ENCODE peak calls at places on chromosomes 2 and 18, in nine cellular contexts. E is A549, F is tibial nerve, T is sigmoid colon, M is SK-N-SH, O is H1, V is stomach, Z is ovary, S is suprapubic skin. K is an unnamed sample.

GRCh38 chr2:114550895-114551793 is 108.7 kb downstream of the DPP10 start:
- DNase-seq in S (no peak), E (peak; percentile 60), Z (peak; percentile 40), O (peak; percentile 41), F (peak; percentile 14), V (peak; percentile 37), T (no peak), M (peak; percentile 25), K (peak; percentile 76)

GRCh38 chr2:26581991-26582842 is 58.9 kb downstream of the CIB4 start:
- DNase-seq in E (no peak), F (no peak), T (peak; percentile 44), V (no peak), M (peak; percentile 25), Z (peak; percentile 17), O (no peak), S (peak; percentile 69), K (no peak)

GRCh38 chr2:20522311-20522710 is 75.4 kb downstream of the RHOB start:
- DNase-seq in T (peak; percentile 39), S (no peak), F (no peak), M (no peak), Z (peak; percentile 26), O (no peak), V (no peak), E (no peak), K (no peak)

GRCh38 chr18:74197705-74198341 is 49.5 kb downstream of the TIMM21 start:
- DNase-seq in T (no peak), V (peak; percentile 61), S (no peak), E (no peak), Z (peak; percentile 51), F (no peak), O (no peak), M (no peak), K (peak; percentile 47)

GRCh38 chr2:199911877-199912161 is 726 bp downstream of the C2orf69 start:
- DNase-seq in F (no peak), V (no peak), T (no peak), M (no peak), S (no peak), Z (no peak), E (no peak), O (no peak), K (no peak)

GRCh38 chr2:236548179-236548918 is 21.3 kb upstream of the ACKR3 start:
- DNase-seq in T (no peak), V (no peak), F (no peak), M (no peak), S (no peak), E (no peak), O (no peak), Z (no peak), K (no peak)

GRCh38 chr2:119486886-119487285 is 37.4 kb downstream of the SCTR start:
- DNase-seq in O (no peak), V (no peak), F (no peak), Z (no peak), S (no peak), T (no peak), M (no peak), E (peak; percentile 44), K (no peak)

GRCh38 chr2:152627010-152627957 is 90.0 kb downstream of the PRPF40A start:
- DNase-seq in F (no peak), V (no peak), M (peak; percentile 48), O (no peak), E (peak; percentile 42), T (no peak), S (no peak), Z (no peak), K (no peak)

GRCh38 chr2:105645031-105645940 is 99.4 kb upstream of the NCK2 start:
- DNase-seq in M (no peak), O (peak; percentile 36), S (no peak), V (no peak), E (no peak), T (no peak), F (no peak), Z (no peak), K (no peak)

GRCh38 chr18:32542221-32542798 is 71.6 kb upstream of the GAREM1 start:
- DNase-seq in T (no peak), S (no peak), O (no peak), Z (no peak), V (no peak), F (no peak), E (no peak), M (no peak), K (no peak)

GRCh38 chr18:34858188-34858587 is 148.1 kb downstream of the DTNA start:
- DNase-seq in V (no peak), Z (no peak), S (no peak), O (no peak), T (no peak), F (no peak), M (no peak), E (no peak), K (no peak)

GRCh38 chr2:234670052-234670451 is 173.2 kb upstream of the ARL4C start:
- DNase-seq in T (no peak), S (no peak), M (no peak), V (no peak), E (no peak), O (no peak), Z (no peak), F (no peak), K (no peak)

GRCh38 chr18:2325308-2325849 is 245.9 kb downstream of the METTL4 start:
- DNase-seq in F (no peak), E (no peak), M (no peak), T (no peak), Z (no peak), S (no peak), O (no peak), V (no peak), K (no peak)

GRCh38 chr18:48412339-48412929 is 3.3 kb upstream of the ZBTB7C start:
- DNase-seq in T (no peak), V (no peak), S (no peak), O (no peak), F (no peak), E (peak; percentile 61), M (peak; percentile 66), Z (no peak), K (peak; percentile 19)

GRCh38 chr18:76491436-76491800 is 3.6 kb downstream of the ZNF516 start:
- DNase-seq in S (no peak), V (peak; percentile 80), O (no peak), F (peak; percentile 61), T (peak; percentile 88), M (peak; percentile 81), Z (peak; percentile 87), E (peak; percentile 53), K (peak; percentile 85)

GRCh38 chr2:198314559-198315153 is 510.3 kb downstream of the PLCL1 start:
- DNase-seq in Z (no peak), M (no peak), V (no peak), F (no peak), O (no peak), E (peak; percentile 56), S (no peak), T (no peak), K (no peak)

DNA sequence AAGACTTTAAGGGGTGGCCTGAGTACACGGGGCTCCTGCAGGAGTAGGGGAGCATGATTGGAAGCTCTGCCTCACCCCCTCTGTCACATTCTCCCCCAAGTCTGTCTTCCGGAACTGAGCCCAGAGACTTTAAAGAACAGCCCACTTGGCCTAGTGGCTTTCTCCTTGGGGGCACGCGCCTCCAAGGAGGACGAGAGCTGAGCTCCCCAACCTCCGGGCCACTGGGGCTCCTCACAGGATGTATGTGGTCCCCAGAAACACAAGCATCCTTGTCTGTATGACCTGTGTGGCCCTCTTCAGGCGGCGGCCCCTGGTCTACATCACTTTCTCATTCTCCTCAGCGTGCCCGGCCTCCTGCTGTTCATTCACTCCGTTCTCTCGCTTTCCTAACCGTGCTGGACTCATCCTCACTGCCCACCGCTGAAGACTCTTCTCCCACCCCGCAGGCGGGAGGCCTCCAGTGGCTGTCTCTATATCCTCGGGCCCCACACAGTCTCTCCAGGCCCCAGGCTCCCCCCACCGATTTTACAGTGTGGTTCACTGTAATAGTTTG is 23.7 kb downstream of the KCNF1 start:
- DNase-seq in M (no peak), Z (no peak), V (no peak), E (no peak), O (no peak), S (no peak), F (no peak), T (no peak), K (no peak)
- TF ChIP-seq EP300 in M (no peak), Z (no peak), V (no peak), E (no peak), O (no peak), S (no peak), F (no peak), T (no peak), K (no peak)

GRCh38 chr2:217865373-217865772 is 137.4 kb downstream of the TNS1 start:
- DNase-seq in S (no peak), T (no peak), Z (no peak), O (no peak), F (no peak), V (no peak), E (no peak), M (no peak), K (no peak)
- H3K4me1 ChIP-seq in S (peaks cover 2% of the 10 kb centered on the region), T (peaks cover 81% of the 10 kb centered on the region), Z (peaks cover 4% of the 10 kb centered on the region), O (no peaks in the 10 kb centered on the region), F (no peaks in the 10 kb centered on the region), V (no peaks in the 10 kb centered on the region), E (no peaks in the 10 kb centered on the region), M (peaks cover 8% of the 10 kb centered on the region), K (peaks cover 19% of the 10 kb centered on the region)

DNA sequence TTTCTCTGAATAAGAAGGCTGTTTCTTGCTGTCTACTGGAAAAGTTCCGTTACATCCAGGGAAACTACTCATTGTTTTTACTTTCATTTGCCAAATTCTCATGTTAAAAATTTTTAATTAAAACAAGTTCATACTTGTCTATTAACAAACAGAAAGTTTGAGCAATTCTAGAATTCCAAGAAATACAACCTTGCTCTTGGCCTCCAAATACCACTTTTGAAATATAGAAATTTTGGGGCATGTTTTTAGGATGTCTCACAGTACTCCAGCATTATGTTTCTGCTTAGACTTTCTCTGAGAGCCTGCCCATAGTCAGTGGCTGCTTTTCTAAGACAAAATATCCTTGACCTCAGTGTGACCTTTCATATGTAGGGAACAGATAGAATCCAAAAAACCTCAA is 228.7 kb upstream of the RND3 start:
- DNase-seq in F (no peak), T (no peak), V (no peak), O (no peak), E (no peak), Z (no peak), S (no peak), M (no peak), K (no peak)
- H3K27ac ChIP-seq in F (no peak overlapping the region), T (no peak overlapping the region), V (no peak overlapping the region), O (no peak overlapping the region), E (no peak overlapping the region), Z (no peak overlapping the region), S (no peak overlapping the region), M (no peak overlapping the region), K (no peak overlapping the region)

GRCh38 chr2:118249531-118249930 is 161.3 kb downstream of the INSIG2 start:
- DNase-seq in E (no peak), F (no peak), S (no peak), M (no peak), O (no peak), Z (no peak), T (no peak), V (no peak), K (no peak)
- TF ChIP-seq EP300 in E (no peak), F (no peak), S (no peak), M (no peak), O (no peak), Z (no peak), T (no peak), V (no peak), K (no peak)

GRCh38 chr2:63820969-63821368 is 20.7 kb upstream of the UGP2 start:
- DNase-seq in F (no peak), Z (no peak), T (no peak), V (no peak), E (no peak), O (no peak), M (no peak), S (no peak), K (no peak)
- H3K4me1 ChIP-seq in F (no peaks in the 10 kb centered on the region), Z (no peaks in the 10 kb centered on the region), T (no peaks in the 10 kb centered on the region), V (no peaks in the 10 kb centered on the region), E (no peaks in the 10 kb centered on the region), O (no peaks in the 10 kb centered on the region), M (no peaks in the 10 kb centered on the region), S (peaks cover 3% of the 10 kb centered on the region), K (peaks cover 3% of the 10 kb centered on the region)